ENCODE peak calls at places on chromosomes 11 and 22, in five cellular contexts. I, A, H, Z and C are unnamed samples.

GRCh38 chr11:134489728-134490127 is 77.7 kb upstream of the B3GAT1 start:
- DNase-seq in A (no peak), Z (no peak), H (no peak), I (no peak), C (no peak)

GRCh38 chr11:11415786-11416390 is 62.8 kb upstream of the CSNK2A3 start:
- DNase-seq in A (no peak), Z (no peak), I (no peak), H (no peak), C (no peak)

GRCh38 chr11:20089796-20090653 is 70.2 kb downstream of the DBX1 start:
- DNase-seq in A (no peak), H (no peak), Z (no peak), I (no peak), C (no peak)

GRCh38 chr11:65298131-65298535 is 16.5 kb upstream of the CDC42EP2 start:
- DNase-seq in I (peak; percentile 68), Z (no peak), H (no peak), A (no peak), C (no peak)

GRCh38 chr11:83656931-83657330 is 370.8 kb upstream of the CCDC90B start:
- DNase-seq in A (no peak), Z (no peak), I (no peak), H (no peak), C (no peak)

GRCh38 chr11:47533690-47534135 is 19.2 kb downstream of the CELF1 start:
- DNase-seq in I (no peak), H (no peak), Z (no peak), A (no peak), C (no peak)

GRCh38 chr11:70483077-70483861 is 84.9 kb downstream of the CTTN start:
- DNase-seq in I (peak; percentile 85), A (no peak), H (peak; percentile 68), Z (no peak), C (peak; percentile 58)

GRCh38 chr11:9574556-9574805 is 1.0 kb downstream of the WEE1 start:
- DNase-seq in I (peak; percentile 70), H (no peak), Z (no peak), A (no peak), C (no peak)

GRCh38 chr22:46993626-46994025 is 231.2 kb downstream of the TBC1D22A start:
- DNase-seq in Z (no peak), A (no peak), H (no peak), I (peak; percentile 85), C (no peak)

GRCh38 chr11:61814242-61814957 is 2.4 kb downstream of the FADS1 start:
- DNase-seq in I (no peak), Z (no peak), H (no peak), A (no peak), C (no peak)

GRCh38 chr11:78195917-78196545 is 7.3 kb downstream of the USP35 start:
- DNase-seq in H (no peak), Z (no peak), A (no peak), I (no peak), C (no peak)

GRCh38 chr11:128318856-128319474 is 268.4 kb downstream of the ETS1 start:
- DNase-seq in A (no peak), Z (peak; percentile 41), H (no peak), I (no peak), C (no peak)

GRCh38 chr11:16286095-16286494 is 70.3 kb downstream of the SOX6 start:
- DNase-seq in A (no peak), H (no peak), Z (no peak), I (no peak), C (no peak)